ENCODE peak calls at places on chromosome 21, in six cellular contexts. L is body of pancreas; T is CD8-positive, alpha-beta T cell; Q is tibial artery; Z is suprapubic skin; S is ovary. G is an unnamed sample.

GRCh38 chr21:18545908-18546307 is 142.3 kb upstream of the TMPRSS15 start:
- DNase-seq in L (no peak), T (no peak), Q (no peak), Z (no peak), S (no peak), G (no peak)

GRCh38 chr21:39422468-39423241 is 22.9 kb downstream of the LCA5L start:
- DNase-seq in S (no peak), Q (no peak), Z (no peak), L (no peak), T (no peak), G (no peak)

GRCh38 chr21:39048574-39048973 is 134.7 kb downstream of the PSMG1 start:
- DNase-seq in S (no peak), L (no peak), T (no peak), Q (no peak), Z (no peak), G (no peak)

GRCh38 chr21:25887166-25887565 is 152.4 kb downstream of the GABPA start:
- DNase-seq in S (no peak), T (no peak), Z (no peak), L (no peak), Q (no peak), G (peak; percentile 36)

GRCh38 chr21:19523066-19523465 is 1119.5 kb upstream of the TMPRSS15 start:
- DNase-seq in S (no peak), T (no peak), Z (no peak), L (no peak), Q (no peak), G (no peak)

GRCh38 chr21:16695074-16695473 is 817.8 kb upstream of the CXADR start:
- DNase-seq in T (no peak), S (no peak), Q (no peak), L (no peak), Z (no peak), G (no peak)

GRCh38 chr21:15617968-15618367 is 111.8 kb upstream of the USP25 start:
- DNase-seq in T (no peak), Z (no peak), S (no peak), L (no peak), Q (no peak), G (no peak)

GRCh38 chr21:26448751-26449150 is 124.3 kb downstream of the CYYR1 start:
- DNase-seq in L (no peak), Z (no peak), Q (no peak), T (no peak), S (no peak), G (no peak)

GRCh38 chr21:38839683-38840286 is 34.1 kb downstream of the ETS2 start:
- DNase-seq in L (no peak), Q (no peak), T (no peak), S (no peak), Z (no peak), G (no peak)

GRCh38 chr21:16330340-16331319 is 600.8 kb downstream of the USP25 start:
- DNase-seq in Z (no peak), S (no peak), L (no peak), Q (peak; percentile 34), T (no peak), G (peak; percentile 19)

GRCh38 chr21:37001446-37001845 is 5.1 kb upstream of the RIPPLY3 start:
- DNase-seq in Q (no peak), L (no peak), Z (no peak), T (no peak), S (no peak), G (no peak)

GRCh38 chr21:38849776-38850175 is 44.0 kb downstream of the ETS2 start:
- DNase-seq in Q (no peak), S (no peak), Z (no peak), L (no peak), T (no peak), G (no peak)

GRCh38 chr21:39531777-39532333 is 80.1 kb downstream of the SH3BGR start:
- DNase-seq in T (no peak), L (no peak), S (no peak), Q (no peak), Z (no peak), G (no peak)

GRCh38 chr21:38386967-38387366 is 111.3 kb downstream of the ERG start:
- DNase-seq in L (no peak), S (no peak), Z (no peak), T (no peak), Q (no peak), G (no peak)

GRCh38 chr21:39373634-39374033 is 24.7 kb upstream of the HMGN1 start:
- DNase-seq in Z (no peak), T (no peak), Q (no peak), L (no peak), S (no peak), G (peak; percentile 52)

GRCh38 chr21:15953551-15954116 is 223.9 kb downstream of the USP25 start:
- DNase-seq in L (no peak), Z (no peak), Q (no peak), T (no peak), S (no peak), G (no peak)

GRCh38 chr21:31912501-31912900 is 39.7 kb downstream of the HUNK start:
- DNase-seq in Z (no peak), S (no peak), L (no peak), Q (no peak), T (no peak), G (no peak)

GRCh38 chr21:27695246-27695645 is 728.4 kb upstream of the ADAMTS5 start:
- DNase-seq in Z (no peak), T (no peak), Q (no peak), L (no peak), S (no peak), G (no peak)

GRCh38 chr21:17482928-17483327 is 29.9 kb upstream of the CXADR start:
- DNase-seq in L (no peak), Z (no peak), Q (no peak), T (no peak), S (no peak), G (no peak)

GRCh38 chr21:14259669-14260458 is 43.9 kb downstream of the RBM11 start:
- DNase-seq in T (no peak), Q (no peak), S (no peak), Z (no peak), L (no peak), G (no peak)

GRCh38 chr21:37202221-37202805 is 64.8 kb downstream of the VPS26C start:
- DNase-seq in L (no peak), S (no peak), Z (no peak), T (no peak), Q (no peak), G (no peak)

GRCh38 chr21:16418663-16419062 is 688.9 kb downstream of the USP25 start:
- DNase-seq in S (no peak), Q (no peak), Z (no peak), T (no peak), L (no peak), G (no peak)

GRCh38 chr21:18716578-18717138 is 313.1 kb upstream of the TMPRSS15 start:
- DNase-seq in S (no peak), T (no peak), L (no peak), Z (no peak), Q (no peak), G (no peak)

GRCh38 chr21:32200029-32200428 is 78.8 kb downstream of the MIS18A start:
- DNase-seq in L (no peak), S (no peak), Z (peak; percentile 29), T (no peak), Q (no peak), G (no peak)

GRCh38 chr21:35860181-35860869 is 200.0 kb downstream of the SETD4 start:
- DNase-seq in Q (no peak), S (no peak), T (no peak), Z (no peak), L (no peak), G (no peak)

GRCh38 chr21:31592501-31592900 is 67.0 kb upstream of the SOD1 start:
- DNase-seq in Q (no peak), T (no peak), Z (no peak), S (no peak), L (no peak), G (no peak)

GRCh38 chr21:20662523-20662922 is 335.7 kb upstream of the NCAM2 start:
- DNase-seq in S (no peak), T (no peak), L (no peak), Q (no peak), Z (no peak), G (no peak)

GRCh38 chr21:45110873-45111624 is 36.7 kb downstream of the ADARB1 start:
- DNase-seq in L (no peak), T (no peak), Q (no peak), Z (no peak), S (no peak), G (no peak)
- H3K27me3 ChIP-seq in L (no peaks in the 10 kb centered on the region), T (no peaks in the 10 kb centered on the region), Q (no peaks in the 10 kb centered on the region), Z (no peaks in the 10 kb centered on the region), S (no peaks in the 10 kb centered on the region), G (no peaks in the 10 kb centered on the region)

GRCh38 chr21:28979092-28979491 is 13.6 kb downstream of the LTN1 start:
- DNase-seq in T (no peak), Z (no peak), Q (no peak), S (no peak), L (no peak), G (no peak)

GRCh38 chr21:28974531-28975227 is 18.0 kb downstream of the LTN1 start:
- DNase-seq in Q (no peak), T (no peak), L (no peak), Z (no peak), S (no peak), G (no peak)

GRCh38 chr21:28972398-28972797 is 20.3 kb downstream of the LTN1 start:
- DNase-seq in T (no peak), Z (no peak), Q (no peak), S (no peak), L (no peak), G (no peak)

GRCh38 chr21:28971171-28971570 is 21.5 kb downstream of the LTN1 start:
- DNase-seq in T (no peak), Q (no peak), S (no peak), L (no peak), Z (no peak), G (no peak)

GRCh38 chr21:28975401-28975800 is 17.3 kb downstream of the LTN1 start:
- DNase-seq in L (no peak), S (no peak), T (no peak), Q (no peak), Z (no peak), G (no peak)
- H3K36me3 ChIP-seq in L (peaks cover 13% of the 10 kb centered on the region), S (no peaks in the 10 kb centered on the region), T (peaks cover 3% of the 10 kb centered on the region), Q (peaks cover 58% of the 10 kb centered on the region), Z (peaks cover 67% of the 10 kb centered on the region), G (peaks cover 36% of the 10 kb centered on the region)

GRCh38 chr21:34278451-34278850 is 85.4 kb upstream of the KCNE2 start:
- DNase-seq in T (no peak), Q (no peak), S (no peak), L (no peak), Z (no peak), G (no peak)
- TF ChIP-seq CTCF in T (no peak), Q (no peak), S (no peak), L (no peak), Z (no peak), G (no peak)

DNA sequence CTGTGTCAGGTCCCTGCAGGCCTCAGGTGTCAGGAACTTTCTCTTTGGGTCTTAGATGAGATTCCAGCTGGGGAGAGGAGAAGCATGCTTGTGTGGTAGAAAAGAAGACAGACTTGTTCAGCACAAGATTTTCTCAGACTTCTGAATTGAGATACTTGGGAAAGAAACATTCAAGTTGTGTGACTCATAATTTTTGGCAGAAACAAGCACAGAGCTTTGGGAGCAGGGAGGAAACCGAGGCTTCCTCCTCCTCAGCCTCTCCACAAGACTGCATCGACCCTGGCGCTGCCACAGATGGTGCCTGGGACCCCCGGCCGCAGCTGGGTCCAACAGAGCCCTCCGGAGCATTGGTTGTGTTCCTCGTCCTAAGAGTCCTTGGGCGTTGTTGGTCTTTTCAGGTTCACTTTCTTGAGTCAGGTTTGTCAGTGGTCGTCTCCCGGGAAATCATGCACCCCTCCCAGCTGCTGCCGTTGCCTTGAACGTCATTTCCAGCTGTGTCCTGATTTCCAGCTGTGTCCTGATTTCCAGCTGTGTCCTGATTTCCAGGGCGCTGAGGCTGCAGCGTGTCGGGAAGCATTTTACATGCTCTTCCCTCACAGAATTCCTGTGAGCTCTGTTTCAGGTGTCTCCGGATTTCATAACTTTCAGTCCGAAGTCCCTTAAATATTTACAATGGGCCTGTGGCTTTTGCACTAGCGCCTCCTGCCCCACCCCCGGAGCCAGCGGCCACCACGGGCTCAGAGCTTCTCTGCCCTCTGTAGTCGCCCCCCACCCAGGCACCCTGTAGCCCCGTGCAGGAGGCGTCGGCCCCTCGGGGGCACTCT is 66.5 kb downstream of the COL18A1 start:
- DNase-seq in S (peak; percentile 74), Z (no peak), T (no peak), L (no peak), Q (no peak), G (no peak)
- H3K27me3 ChIP-seq in S (no peaks in the 10 kb centered on the region), Z (no peaks in the 10 kb centered on the region), T (no peaks in the 10 kb centered on the region), L (no peaks in the 10 kb centered on the region), Q (no peaks in the 10 kb centered on the region), G (no peaks in the 10 kb centered on the region)